ENCODE peak calls at places on chromosomes 1 and 21, in six cellular contexts. N, G, W, O, A and D are unnamed samples.

GRCh38 chr21:41783476-41784150 is 16.8 kb upstream of the RIPK4 start:
- ATAC-seq in G (no peak), O (peak), A (peak), N (peak), W (peak), D (peak)

GRCh38 chr1:97895278-97895677 is 25.6 kb downstream of the DPYD start:
- ATAC-seq in O (no peak), N (no peak), W (no peak), A (no peak), G (no peak), D (no peak)

GRCh38 chr1:232940262-232940661 is 10.1 kb upstream of the NTPCR start:
- ATAC-seq in N (no peak), A (no peak), O (no peak), G (no peak), W (no peak), D (no peak)

GRCh38 chr1:182255494-182255893 is 136.1 kb downstream of the GLUL start:
- ATAC-seq in O (no peak), N (no peak), W (no peak), G (no peak), A (no peak), D (no peak)

GRCh38 chr1:226212545-226212944 is 10.9 kb upstream of the MIXL1 start:
- ATAC-seq in G (no peak), O (no peak), N (no peak), A (no peak), W (no peak), D (no peak)

GRCh38 chr1:46184920-46185658 is 8.8 kb upstream of the P3R3URF start:
- ATAC-seq in W (no peak), A (peak), N (no peak), G (no peak), O (no peak), D (peak)

GRCh38 chr1:152160553-152160952 is 1.5 kb upstream of the RPTN start:
- ATAC-seq in N (no peak), G (no peak), W (no peak), O (no peak), A (no peak), D (peak)

GRCh38 chr1:39165049-39165448 is 39.4 kb upstream of the MACF1 start:
- ATAC-seq in O (no peak), A (no peak), G (no peak), N (peak), W (peak), D (no peak)

GRCh38 chr1:246724725-246725095 is 501 bp downstream of the SCCPDH start:
- ATAC-seq in O (peak), N (peak), G (no peak), W (peak), A (no peak), D (no peak)

GRCh38 chr21:29215709-29216108 is 83.0 kb upstream of the BACH1 start:
- ATAC-seq in O (no peak), W (no peak), A (no peak), G (no peak), N (no peak), D (no peak)

GRCh38 chr21:46036696-46037337 is 55.2 kb downstream of the COL6A1 start:
- ATAC-seq in O (no peak), W (no peak), A (no peak), G (no peak), N (no peak), D (no peak)

GRCh38 chr1:246483204-246483933 is 23.7 kb downstream of the SMYD3 start:
- ATAC-seq in N (no peak), A (no peak), G (no peak), W (no peak), O (no peak), D (no peak)

GRCh38 chr1:203612932-203613682 is 13.5 kb upstream of the ATP2B4 start:
- ATAC-seq in A (peak), O (no peak), W (no peak), N (no peak), G (no peak), D (peak)

GRCh38 chr1:230220907-230221306 is 153.9 kb downstream of the GALNT2 start:
- ATAC-seq in A (no peak), G (no peak), O (no peak), W (no peak), N (no peak), D (no peak)